ENCODE peak calls at places on chromosomes 12 and 14, in seven cellular contexts. W is cardiac muscle cell, G is GM23338, M is HL-60, K is tibial nerve, I is choroid plexus epithelial cell, F is OCI-LY7. T is an unnamed sample.

GRCh38 chr12:31832740-31833540 is 104.1 kb upstream of the AMN1 start:
- DNase-seq in W (no peak), G (no peak), M (peak; percentile 54), K (no peak), I (no peak), F (peak; percentile 52), T (no peak)

GRCh38 chr12:71038960-71039359 is 118.4 kb upstream of the PTPRR start:
- DNase-seq in W (no peak), G (no peak), M (no peak), K (no peak), I (no peak), F (no peak), T (no peak)

GRCh38 chr14:57087841-57088240 is 180.9 kb downstream of the EXOC5 start:
- DNase-seq in W (no peak), G (no peak), M (no peak), K (no peak), I (no peak), F (no peak), T (no peak)

GRCh38 chr12:60935981-60936761 is 1324.0 kb upstream of the USP15 start:
- DNase-seq in W (no peak), G (peak; percentile 48), M (no peak), K (no peak), I (no peak), F (no peak), T (no peak)

GRCh38 chr14:106842687-106843086 is 1316.3 kb downstream of the TMEM121 start:
- DNase-seq in W (no peak), G (no peak), M (no peak), K (no peak), I (no peak), F (peak; percentile 10), T (no peak)

GRCh38 chr14:39773387-39773786 is 341.2 kb upstream of the FBXO33 start:
- DNase-seq in W (peak; percentile 7), G (peak; percentile 27), M (no peak), K (no peak), I (no peak), F (no peak), T (no peak)

GRCh38 chr14:102538598-102539543 is 29.3 kb upstream of the ANKRD9 start:
- DNase-seq in W (no peak), G (no peak), M (no peak), K (no peak), I (no peak), F (no peak), T (no peak)

GRCh38 chr12:129558036-129558435 is 345.8 kb downstream of the TMEM132D start:
- DNase-seq in W (no peak), G (no peak), M (no peak), K (no peak), I (peak; percentile 27), F (no peak), T (peak; percentile 69)

DNA sequence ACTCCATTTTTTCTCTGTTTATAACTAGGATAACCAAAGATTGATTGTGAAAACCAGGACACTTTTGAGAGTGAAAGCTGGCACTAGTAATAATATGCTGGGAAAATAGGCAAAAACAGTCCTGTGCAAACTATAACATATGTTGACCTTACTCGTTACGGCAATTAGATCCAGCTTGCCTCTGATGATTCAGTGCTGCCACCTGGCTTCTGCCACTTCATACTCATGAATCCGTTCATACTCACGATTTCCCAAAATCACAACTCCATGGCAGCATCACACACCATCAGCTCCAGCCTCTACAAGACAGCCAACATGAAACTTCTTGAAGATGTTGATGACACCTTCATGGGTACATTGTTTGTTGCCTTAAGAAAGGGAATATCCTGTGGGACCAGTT is 49.1 kb upstream of the CAND1 start:
- DNase-seq in W (no peak), G (peak; percentile 48), M (no peak), K (no peak), I (peak; percentile 19), F (no peak), T (no peak)
- TF ChIP-seq CTCF in W (peak; percentile 12), G (peak; percentile 60), M (no peak), K (no peak), I (peak; percentile 44), F (peak; percentile 51), T (peak; percentile 44)

DNA sequence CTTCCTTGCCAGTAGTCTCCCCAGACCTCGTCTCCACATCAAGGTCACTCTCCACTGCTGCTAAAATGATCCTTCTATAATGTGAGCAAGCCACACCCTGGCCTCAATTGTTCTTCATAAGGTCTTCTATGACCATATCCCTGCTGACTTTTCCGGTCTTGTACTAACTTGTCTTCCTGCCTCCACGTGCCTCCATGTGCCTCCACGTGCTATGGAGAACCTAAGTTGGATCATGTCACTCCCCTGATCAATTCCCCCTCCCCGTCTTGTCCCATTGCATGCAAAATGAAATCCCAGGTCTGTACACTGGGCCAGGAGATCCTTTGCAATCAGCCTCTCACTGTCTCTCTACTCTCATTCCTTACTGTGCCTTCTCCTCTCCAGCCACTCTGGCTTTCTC is 110.6 kb downstream of the TTC8 start:
- DNase-seq in W (no peak), G (no peak), M (no peak), K (no peak), I (no peak), F (no peak), T (no peak)
- TF ChIP-seq CTCF in W (no peak), G (no peak), M (no peak), K (no peak), I (no peak), F (no peak), T (no peak)

GRCh38 chr14:95993768-95994592 is 45.2 kb upstream of the C14orf132 start:
- DNase-seq in W (peak; percentile 79), G (peak; percentile 92), M (no peak), K (no peak), I (peak; percentile 68), F (peak; percentile 80), T (peak; percentile 11)
- TF ChIP-seq CTCF in W (peak; percentile 78), G (peak; percentile 98), M (peak; percentile 41), K (peak; percentile 63), I (peak; percentile 84), F (peak; percentile 97), T (peak; percentile 77)

DNA sequence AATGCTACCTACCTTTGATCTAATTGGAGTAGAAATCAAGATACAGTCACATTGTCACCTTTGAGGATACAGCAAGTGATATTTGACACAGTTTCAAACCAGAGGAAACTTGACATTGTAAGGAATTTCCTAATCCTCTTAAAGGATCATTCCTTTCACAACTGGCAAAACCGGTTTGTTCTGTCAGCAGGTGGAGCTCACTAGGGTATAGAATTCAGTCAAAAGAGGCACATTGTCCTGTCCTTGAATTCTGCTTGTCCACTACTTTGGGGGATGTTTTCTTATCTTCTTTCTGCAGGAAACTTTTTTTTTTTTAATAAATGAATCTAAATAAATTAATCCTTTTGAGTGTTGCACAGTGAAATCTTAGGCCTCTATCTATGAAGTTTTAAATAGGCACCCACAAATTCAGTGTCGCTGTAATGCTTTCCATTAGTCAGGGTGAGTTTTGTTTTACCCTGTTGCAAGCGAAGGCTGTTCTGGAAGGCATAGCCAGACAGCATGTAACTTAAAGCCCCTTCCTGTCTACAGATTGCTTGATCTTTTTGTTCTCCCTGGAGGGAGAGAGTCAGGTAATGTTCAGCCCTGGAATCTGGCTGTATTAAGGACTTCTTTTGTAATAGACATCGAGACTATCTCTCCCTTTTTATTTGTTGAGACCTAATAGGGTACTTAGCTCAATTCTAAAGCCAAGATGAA is 285.0 kb upstream of the RGS6 start:
- DNase-seq in W (no peak), G (peak; percentile 95), M (no peak), K (no peak), I (no peak), F (no peak), T (no peak)
- TF ChIP-seq CTCF in W (no peak), G (no peak), M (no peak), K (no peak), I (no peak), F (no peak), T (no peak)